ENCODE peak calls at places on chromosomes 5 and 9, in ten cellular contexts. J, K, H, N, E, I, A, L, B and R are unnamed samples.

GRCh38 chr9:106755727-106756126 is 107.2 kb upstream of the ZNF462 start:
- DNase-seq in J (no peak), K (peak; percentile 74), H (no peak), N (no peak), E (no peak), I (no peak), A (no peak), L (no peak), B (no peak), R (no peak)

GRCh38 chr9:131987232-131987631 is 92.4 kb downstream of the MED27 start:
- DNase-seq in J (no peak), K (no peak), H (no peak), N (no peak), E (no peak), I (no peak), A (no peak), L (no peak), B (no peak), R (no peak)

GRCh38 chr9:131731237-131731995 is 8.5 kb downstream of the RAPGEF1 start:
- DNase-seq in J (no peak), K (no peak), H (peak; percentile 37), N (peak; percentile 29), E (no peak), I (no peak), A (no peak), L (no peak), B (no peak), R (peak; percentile 85)

GRCh38 chr9:132201139-132201538 is 39.3 kb downstream of the NTNG2 start:
- DNase-seq in J (no peak), K (peak; percentile 95), H (peak; percentile 67), N (no peak), E (no peak), I (no peak), A (no peak), L (no peak), B (no peak), R (no peak)

GRCh38 chr5:171562822-171563221 is 143.4 kb downstream of the FGF18 start:
- DNase-seq in J (no peak), K (no peak), H (no peak), N (no peak), E (no peak), I (no peak), A (no peak), L (no peak), B (no peak), R (no peak)

GRCh38 chr5:107135391-107135790 is 535.3 kb downstream of the EFNA5 start:
- DNase-seq in J (peak; percentile 71), K (no peak), H (no peak), N (peak; percentile 20), E (no peak), I (peak; percentile 64), A (no peak), L (no peak), B (no peak), R (no peak)

GRCh38 chr9:110099236-110099741 is 108.7 kb downstream of the C9orf152 start:
- DNase-seq in J (peak; percentile 89), K (no peak), H (peak; percentile 98), N (peak; percentile 93), E (no peak), I (peak; percentile 77), A (no peak), L (no peak), B (no peak), R (no peak)

GRCh38 chr5:73149540-73149939 is 23.5 kb upstream of the TMEM174 start:
- DNase-seq in J (no peak), K (no peak), H (no peak), N (no peak), E (no peak), I (no peak), A (no peak), L (no peak), B (no peak), R (no peak)

GRCh38 chr5:147483961-147484707 is 25.7 kb downstream of the DPYSL3 start:
- DNase-seq in J (peak; percentile 99), K (peak; percentile 89), H (peak; percentile 83), N (peak; percentile 97), E (peak; percentile 75), I (peak; percentile 98), A (no peak), L (no peak), B (no peak), R (no peak)

GRCh38 chr5:68458416-68458815 is 242.9 kb downstream of the PIK3R1 start:
- DNase-seq in J (no peak), K (no peak), H (no peak), N (no peak), E (no peak), I (no peak), A (no peak), L (no peak), B (no peak), R (peak; percentile 89)

GRCh38 chr5:35324201-35324600 is 93.9 kb upstream of the PRLR start:
- DNase-seq in J (no peak), K (no peak), H (no peak), N (no peak), E (no peak), I (no peak), A (no peak), L (no peak), B (no peak), R (no peak)

GRCh38 chr9:119366909-119367690 is 2.1 kb downstream of the BRINP1 start:
- DNase-seq in J (no peak), K (no peak), H (peak; percentile 79), N (no peak), E (no peak), I (no peak), A (no peak), L (no peak), B (no peak), R (no peak)

GRCh38 chr5:138337685-138338410 is at the start of gene FAM53C:
- DNase-seq in J (peak; percentile 95), K (peak; percentile 81), H (peak; percentile 83), N (peak; percentile 96), E (peak; percentile 99), I (peak; percentile 95), A (peak; percentile 90), L (peak; percentile 85), B (peak; percentile 82), R (peak; percentile 86)

GRCh38 chr9:72858089-72858912 is 94.6 kb downstream of the ALDH1A1 start:
- DNase-seq in J (peak; percentile 37), K (no peak), H (no peak), N (peak; percentile 54), E (no peak), I (no peak), A (no peak), L (no peak), B (no peak), R (no peak)

GRCh38 chr9:137971477-137972138 is 94.0 kb downstream of the CACNA1B start:
- DNase-seq in J (no peak), K (no peak), H (no peak), N (no peak), E (peak; percentile 34), I (no peak), A (no peak), L (no peak), B (no peak), R (no peak)

GRCh38 chr5:56669534-56670483 is 145.5 kb upstream of the MAP3K1 start:
- DNase-seq in J (peak; percentile 11), K (peak; percentile 72), H (peak; percentile 63), N (no peak), E (peak; percentile 88), I (no peak), A (no peak), L (peak; percentile 11), B (peak; percentile 51), R (peak; percentile 9)

GRCh38 chr5:118042076-118042475 is 946.3 kb downstream of the DTWD2 start:
- DNase-seq in J (peak; percentile 8), K (no peak), H (no peak), N (no peak), E (no peak), I (no peak), A (no peak), L (no peak), B (no peak), R (no peak)